ENCODE peak calls at places on chromosomes 3 and 15, in ten cellular contexts. T is heart left ventricle, M is T-helper 2 cell, W is NCI-H460, C is tibial artery, I is substantia nigra, V is NCI-H2171 treated with DMSO at 0.1 percent for 48 hours, P is epithelial cell of prostate, K is nucleus accumbens, Z is EL. Q is an unnamed sample.
A peak's percentile ranks its signal among the peaks of the same experiment; 100 is the strongest.

GRCh38 chr15:93835378-93835777 is 396.0 kb upstream of the MCTP2 start:
- DNase-seq in T (no peak), M (no peak), W (no peak), C (no peak), I (no peak), V (no peak), P (peak; percentile 18), K (no peak), Z (no peak), Q (no peak)

GRCh38 chr3:73622135-73622534 is 2.6 kb downstream of the PDZRN3 start:
- DNase-seq in T (peak; percentile 76), M (no peak), W (no peak), C (peak; percentile 45), I (peak; percentile 4), V (peak; percentile 73), P (no peak), K (no peak), Z (peak; percentile 72), Q (peak; percentile 85)

GRCh38 chr3:30964612-30965011 is 70.2 kb upstream of the GADL1 start:
- DNase-seq in T (no peak), M (peak; percentile 42), W (no peak), C (no peak), I (no peak), V (peak; percentile 68), P (peak; percentile 93), K (no peak), Z (no peak), Q (no peak)

GRCh38 chr3:66501483-66502266 is 853 bp upstream of the LRIG1 start:
- DNase-seq in T (no peak), M (no peak), W (no peak), C (no peak), I (no peak), V (no peak), P (no peak), K (no peak), Z (no peak), Q (no peak)

GRCh38 chr3:129320261-129320660 is 41.6 kb downstream of the HMCES start:
- DNase-seq in T (no peak), M (no peak), W (no peak), C (no peak), I (no peak), V (no peak), P (no peak), K (no peak), Z (no peak), Q (no peak)

GRCh38 chr3:9028134-9028533 is 64.9 kb upstream of the RAD18 start:
- DNase-seq in T (peak; percentile 96), M (no peak), W (no peak), C (peak; percentile 79), I (peak; percentile 13), V (peak; percentile 35), P (no peak), K (peak; percentile 86), Z (peak; percentile 24), Q (peak; percentile 94)

GRCh38 chr3:140527156-140527555 is 150.7 kb upstream of the TRIM42 start:
- DNase-seq in T (no peak), M (no peak), W (no peak), C (no peak), I (no peak), V (no peak), P (no peak), K (no peak), Z (no peak), Q (no peak)

GRCh38 chr3:84943379-84943778 is 15.4 kb upstream of the CADM2 start:
- DNase-seq in T (no peak), M (no peak), W (no peak), C (no peak), I (no peak), V (no peak), P (no peak), K (no peak), Z (no peak), Q (no peak)

GRCh38 chr15:34039506-34040123 is 611 bp upstream of the AVEN start:
- DNase-seq in T (no peak), M (peak; percentile 79), W (no peak), C (no peak), I (no peak), V (no peak), P (no peak), K (no peak), Z (peak; percentile 12), Q (no peak)

GRCh38 chr3:41330465-41330864 is 131.2 kb downstream of the CTNNB1 start:
- DNase-seq in T (no peak), M (no peak), W (no peak), C (no peak), I (no peak), V (no peak), P (no peak), K (no peak), Z (peak; percentile 31), Q (no peak)

GRCh38 chr3:61702453-61702852 is 141.1 kb downstream of the PTPRG start:
- DNase-seq in T (no peak), M (no peak), W (no peak), C (no peak), I (no peak), V (peak; percentile 30), P (no peak), K (no peak), Z (no peak), Q (no peak)

GRCh38 chr3:158792709-158793108 is 9.1 kb upstream of the MFSD1 start:
- DNase-seq in T (no peak), M (no peak), W (no peak), C (no peak), I (no peak), V (no peak), P (no peak), K (no peak), Z (peak; percentile 91), Q (no peak)

Q was measured in cardiac septum.